ENCODE peak calls at places on chromosomes 11 and 22, in five cellular contexts. I is IMR-90, Y is heart left ventricle, D is tibial nerve, Z is spleen. Q is an unnamed sample.

GRCh38 chr11:43547411-43547718 is 133.2 kb upstream of the HSD17B12 start:
- DNase-seq in Y (no peak), D (no peak), Z (no peak), I (no peak), Q (no peak)

GRCh38 chr22:27748355-27749168 is 53.0 kb downstream of the MN1 start:
- DNase-seq in Y (no peak), I (peak), D (no peak), Z (peak), Q (peak)

GRCh38 chr11:75167617-75168016 is 16.7 kb downstream of the SLCO2B1 start:
- DNase-seq in Y (no peak), Z (no peak), D (no peak), I (no peak), Q (no peak)

GRCh38 chr11:75170463-75171201 is 19.7 kb downstream of the SLCO2B1 start:
- DNase-seq in D (no peak), Y (no peak), Z (no peak), I (no peak), Q (no peak)

GRCh38 chr22:34622602-34623001 is 443.4 kb upstream of the ISX start:
- DNase-seq in I (no peak), Z (no peak), D (no peak), Y (no peak), Q (no peak)

GRCh38 chr11:69063671-69064260 is 15.0 kb downstream of the TPCN2 start:
- DNase-seq in D (no peak), I (no peak), Z (no peak), Y (no peak), Q (no peak)

GRCh38 chr11:117221775-117222517 is 9.9 kb downstream of the PCSK7 start:
- DNase-seq in I (peak), Y (peak), D (peak), Z (no peak), Q (no peak)

GRCh38 chr11:71372693-71373657 is 75.2 kb downstream of the DHCR7 start:
- DNase-seq in Z (no peak), D (no peak), I (peak), Y (no peak), Q (peak)

GRCh38 chr11:128448487-128448886 is 138.9 kb downstream of the ETS1 start:
- DNase-seq in Z (no peak), I (peak), Y (no peak), D (no peak), Q (no peak)

GRCh38 chr11:129375731-129376657 is at the start of gene BARX2:
- DNase-seq in D (no peak), Z (no peak), I (peak), Y (no peak), Q (no peak)

GRCh38 chr11:114063829-114064201 is 4.3 kb downstream of the ZBTB16 start:
- DNase-seq in D (no peak), I (no peak), Z (no peak), Y (no peak), Q (no peak)

GRCh38 chr22:48742556-48743343 is 1084.9 kb downstream of the BRD1 start:
- DNase-seq in Z (peak), Y (no peak), I (no peak), D (no peak), Q (no peak)

GRCh38 chr11:46051102-46051501 is 70.2 kb downstream of the PHF21A start:
- DNase-seq in Z (no peak), I (no peak), Y (no peak), D (no peak), Q (no peak)

DNA sequence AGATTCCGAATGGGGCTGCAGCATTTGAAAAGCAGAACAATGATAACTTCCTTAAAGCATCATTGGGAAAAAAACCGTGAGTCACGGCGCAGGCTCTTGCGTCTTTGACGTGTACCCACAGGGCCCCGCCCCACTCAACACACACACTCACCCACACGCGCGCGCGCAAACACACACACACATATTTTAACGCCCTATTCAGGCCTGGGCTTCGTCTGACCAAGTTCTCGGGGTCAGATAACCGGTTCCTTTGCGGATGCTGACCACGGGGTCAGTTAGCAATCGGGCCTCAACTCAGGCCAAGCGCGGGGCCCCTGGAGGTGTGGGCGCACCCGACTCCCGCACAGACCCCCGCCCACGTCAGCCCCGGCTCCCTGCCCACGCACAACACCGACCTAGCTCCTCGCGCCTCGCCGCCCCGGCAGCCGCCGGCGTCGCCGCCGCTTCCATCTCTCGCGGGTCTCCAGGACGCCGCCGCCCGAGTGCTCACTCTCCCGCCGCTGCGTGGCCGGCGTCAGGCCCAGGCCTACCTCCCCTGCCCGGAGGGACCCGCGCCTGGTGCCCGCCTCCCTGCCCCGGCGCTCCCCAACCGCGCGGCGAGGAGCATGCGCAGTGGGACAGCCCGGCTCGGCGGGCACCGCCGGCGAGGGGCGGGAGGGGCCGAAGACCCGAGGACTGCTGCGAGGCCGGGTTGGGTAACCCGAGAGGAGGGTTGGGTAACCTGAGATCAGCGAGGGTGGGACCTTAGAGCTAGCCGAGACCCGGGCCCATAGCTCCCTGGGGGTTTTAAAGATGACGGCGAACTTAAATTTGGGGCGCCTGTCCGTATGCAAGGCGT is at the start of gene SLC36A4:
- DNase-seq in Z (peak), D (peak), I (peak), Y (peak), Q (peak)
- TF ChIP-seq POLR2A in Z (no peak), D (peak), I (peak), Y (peak), Q (peak)

DNA sequence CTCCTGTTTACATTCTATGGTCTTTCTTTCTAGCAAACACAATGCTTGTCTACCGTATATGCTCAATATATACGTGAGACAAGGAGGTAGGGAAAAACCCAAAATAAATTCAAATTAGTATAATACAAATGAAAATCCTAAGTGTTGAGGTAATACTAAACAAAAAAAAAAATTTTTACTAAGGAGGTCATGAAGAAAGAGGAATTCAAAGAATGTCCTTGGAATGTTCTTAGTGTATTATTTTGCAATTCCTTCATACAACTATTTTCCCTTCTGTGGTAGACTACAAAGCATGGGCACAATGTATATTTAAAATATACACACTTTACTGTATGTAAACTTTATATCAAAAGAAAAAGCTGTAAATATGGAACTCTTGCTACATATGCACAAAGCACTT is 36.4 kb downstream of the PIK3C2A start:
- DNase-seq in Z (no peak), I (peak), D (no peak), Y (no peak), Q (no peak)
- TF ChIP-seq POLR2A in Z (no peak), I (no peak), D (no peak), Y (no peak), Q (no peak)

DNA sequence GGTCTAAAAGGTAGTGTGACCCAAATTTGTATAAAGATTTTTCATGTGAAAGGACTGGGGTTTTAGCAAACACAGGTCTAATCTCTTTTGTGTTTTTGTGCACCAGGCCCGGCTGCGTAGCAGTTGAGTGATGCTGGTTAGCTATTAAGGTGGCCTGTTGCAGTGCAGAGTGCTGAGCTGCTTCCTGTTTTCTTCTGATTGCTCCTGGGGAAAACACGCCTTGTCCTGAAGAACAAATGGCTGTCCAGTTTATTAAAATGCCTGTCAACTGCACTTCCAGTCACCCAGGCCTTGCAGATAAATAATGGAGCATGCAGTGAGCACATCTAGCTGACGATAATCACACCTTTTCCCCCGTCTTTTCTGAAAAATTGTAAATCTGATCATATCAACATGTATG is 1.8 kb downstream of the SRSF8 start:
- DNase-seq in Y (peak), Z (peak), I (peak), D (peak), Q (peak)
- TF ChIP-seq POLR2A in Y (peak), Z (peak), I (no peak), D (peak), Q (peak)

GRCh38 chr11:569273-569885 is 6.9 kb upstream of the PHRF1 start:
- DNase-seq in Y (no peak), Z (peak), I (no peak), D (no peak), Q (no peak)

GRCh38 chr11:567629-568258 is 7.0 kb downstream of the RASSF7 start:
- DNase-seq in I (no peak), Y (no peak), D (no peak), Z (peak), Q (no peak)

GRCh38 chr11:567036-567628 is 6.4 kb downstream of the RASSF7 start:
- DNase-seq in D (no peak), Y (no peak), I (no peak), Z (peak), Q (no peak)

GRCh38 chr11:565921-566509 is 5.2 kb downstream of the RASSF7 start:
- DNase-seq in I (no peak), Z (peak), D (no peak), Y (no peak), Q (no peak)

DNA sequence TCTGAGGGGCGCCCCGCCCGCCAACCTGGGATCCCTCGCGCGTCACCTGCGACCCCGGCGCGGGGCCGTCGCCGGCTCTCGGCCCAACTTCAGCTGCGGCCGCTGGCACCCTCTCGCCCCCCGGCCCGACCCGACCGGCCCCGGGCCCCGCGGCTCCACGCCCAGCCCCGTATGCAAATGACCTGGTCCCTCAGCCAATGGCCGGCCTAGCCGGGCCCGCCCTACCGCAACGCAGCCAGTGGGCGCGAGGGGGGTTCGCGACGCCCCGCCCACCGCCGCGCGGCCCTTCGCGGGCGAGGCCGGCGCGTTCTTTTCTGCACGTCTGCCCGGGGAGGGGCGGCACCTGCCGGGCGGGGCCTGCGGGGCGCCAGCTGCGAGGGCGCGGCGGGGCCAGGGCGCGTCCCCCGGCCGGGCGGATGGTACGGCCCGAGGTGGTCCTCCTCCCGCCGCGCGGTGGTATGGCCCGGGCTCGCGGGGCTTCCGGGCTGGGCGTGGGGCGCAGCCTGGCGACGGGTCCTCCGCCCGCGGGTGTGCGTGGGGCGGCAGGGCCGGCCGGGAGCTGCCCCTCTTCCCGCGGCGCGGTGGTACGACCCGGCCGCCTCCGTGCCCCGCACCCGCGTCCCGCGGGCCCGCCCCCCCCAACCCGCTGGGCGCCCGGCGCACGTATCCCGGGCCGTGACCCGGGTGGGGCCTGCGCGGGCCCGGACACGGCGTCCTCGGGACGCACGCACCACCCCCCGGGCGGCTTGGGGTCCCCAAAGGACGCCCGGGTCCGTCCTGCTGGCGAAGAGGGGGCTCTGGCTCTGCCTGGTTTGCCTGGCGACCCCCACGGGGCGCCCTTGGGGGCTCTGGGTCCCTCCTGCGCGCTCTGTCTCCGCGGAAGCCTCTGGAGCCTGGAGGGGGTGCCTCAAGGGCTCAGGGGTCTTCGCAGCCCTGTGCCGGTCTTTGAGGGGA is 7.7 kb upstream of the PHRF1 start:
- DNase-seq in Z (peak), I (peak), D (peak), Y (peak), Q (peak)
- TF ChIP-seq POLR2A in Z (peak), I (peak), D (peak), Y (peak), Q (no peak)

GRCh38 chr22:40426671-40427070 is 56.3 kb downstream of the SGSM3 start:
- DNase-seq in Z (no peak), I (peak), Y (no peak), D (no peak), Q (no peak)
- TF ChIP-seq POLR2A in Z (no peak), I (no peak), Y (no peak), D (no peak), Q (no peak)

GRCh38 chr22:44023404-44024287 is 456 bp upstream of the PARVB start:
- DNase-seq in I (peak), D (no peak), Y (peak), Z (peak), Q (peak)
- TF ChIP-seq POLR2A in I (no peak), D (peak), Y (peak), Z (no peak), Q (peak)

Q was measured in NB4.